ENCODE peak calls at places on chromosome 12, in four cellular contexts. K, O, C and Z are unnamed samples.

GRCh38 chr12:63151898-63152700 is 1.1 kb upstream of the AVPR1A start:
- DNase-seq in O (peak; percentile 90), C (peak; percentile 24), K (peak; percentile 82), Z (peak; percentile 31)

GRCh38 chr12:78392918-78393317 is 471.7 kb upstream of the SYT1 start:
- DNase-seq in C (peak; percentile 30), K (no peak), O (no peak), Z (peak; percentile 44)

GRCh38 chr12:114944736-114945135 is 260.8 kb upstream of the TBX3 start:
- DNase-seq in C (no peak), O (no peak), K (no peak), Z (no peak)

GRCh38 chr12:67524861-67525499 is 123.6 kb upstream of the DYRK2 start:
- DNase-seq in C (no peak), K (no peak), O (no peak), Z (no peak)

GRCh38 chr12:57632898-57633825 is at the start of gene B4GALNT1:
- DNase-seq in C (peak; percentile 45), K (peak; percentile 83), O (peak; percentile 79), Z (peak; percentile 64)

GRCh38 chr12:1094714-1095113 is 103.7 kb downstream of the ERC1 start:
- DNase-seq in O (no peak), C (no peak), K (no peak), Z (no peak)

GRCh38 chr12:116319851-116320621 is 42.5 kb upstream of the MED13L start:
- DNase-seq in K (no peak), C (peak; percentile 96), O (no peak), Z (peak; percentile 91)

GRCh38 chr12:18250313-18250916 is 10.9 kb upstream of the PIK3C2G start:
- DNase-seq in O (peak; percentile 81), C (peak; percentile 76), K (no peak), Z (peak; percentile 71)

GRCh38 chr12:86233126-86233525 is 23.1 kb downstream of the MGAT4C start:
- DNase-seq in O (no peak), K (no peak), C (no peak), Z (peak; percentile 24)

GRCh38 chr12:109053382-109054123 is 1.2 kb downstream of the USP30 start:
- DNase-seq in O (no peak), C (no peak), K (no peak), Z (peak; percentile 65)

GRCh38 chr12:3607039-3607719 is 116.2 kb downstream of the PRMT8 start:
- DNase-seq in O (no peak), C (no peak), K (no peak), Z (no peak)

GRCh38 chr12:12714276-12715001 is 2.7 kb upstream of the CDKN1B start:
- DNase-seq in C (peak; percentile 45), O (peak; percentile 47), K (peak; percentile 59), Z (peak; percentile 57)

GRCh38 chr12:109423392-109423791 is 53.7 kb downstream of the KCTD10 start:
- DNase-seq in K (no peak), C (no peak), O (no peak), Z (no peak)

GRCh38 chr12:131736807-131737484 is 26.1 kb downstream of the SFSWAP start:
- DNase-seq in K (peak; percentile 78), C (peak; percentile 70), O (peak; percentile 92), Z (peak; percentile 36)

GRCh38 chr12:89864419-89864818 is 155.8 kb upstream of the ATP2B1 start:
- DNase-seq in O (no peak), K (no peak), C (no peak), Z (peak; percentile 9)

GRCh38 chr12:452667-453210 is 7.0 kb upstream of the B4GALNT3 start:
- DNase-seq in K (peak; percentile 20), C (no peak), O (no peak), Z (no peak)

GRCh38 chr12:63045020-63045860 is 105.8 kb downstream of the AVPR1A start:
- DNase-seq in O (peak; percentile 86), K (no peak), C (peak; percentile 56), Z (peak; percentile 16)

GRCh38 chr12:4664111-4664510 is 15.2 kb downstream of the NDUFA9 start:
- DNase-seq in C (peak; percentile 92), K (no peak), O (peak; percentile 54), Z (peak; percentile 68)

GRCh38 chr12:49553512-49554088 is 14.3 kb downstream of the MCRS1 start:
- DNase-seq in O (peak; percentile 81), K (no peak), C (no peak), Z (peak; percentile 17)

GRCh38 chr12:15306605-15307004 is 15.7 kb upstream of the PTPRO start:
- DNase-seq in O (no peak), K (no peak), C (no peak), Z (no peak)

GRCh38 chr12:44503329-44503728 is 372.8 kb downstream of the NELL2 start:
- DNase-seq in K (no peak), O (no peak), C (no peak), Z (no peak)

GRCh38 chr12:62537544-62537943 is 70.9 kb downstream of the MON2 start:
- DNase-seq in O (no peak), K (no peak), C (peak; percentile 78), Z (peak; percentile 29)

GRCh38 chr12:106152334-106152733 is 13.6 kb upstream of the NUAK1 start:
- DNase-seq in O (no peak), K (no peak), C (no peak), Z (no peak)

GRCh38 chr12:83161451-83161850 is 474.7 kb downstream of the TMTC2 start:
- DNase-seq in C (peak; percentile 4), K (no peak), O (no peak), Z (no peak)

GRCh38 chr12:58889557-58889956 is 30.7 kb downstream of the LRIG3 start:
- DNase-seq in K (no peak), O (no peak), C (no peak), Z (no peak)

GRCh38 chr12:122148657-122149056 is 25.4 kb downstream of the IL31 start:
- DNase-seq in O (no peak), K (no peak), C (peak; percentile 86), Z (no peak)

GRCh38 chr12:91551927-91552326 is 369.3 kb upstream of the DCN start:
- DNase-seq in C (no peak), K (no peak), O (no peak), Z (no peak)

GRCh38 chr12:59396941-59397340 is 198.9 kb upstream of the SLC16A7 start:
- DNase-seq in C (peak; percentile 36), O (no peak), K (no peak), Z (peak; percentile 1)

GRCh38 chr12:6644903-6645302 is 2.3 kb downstream of the ACRBP start:
- DNase-seq in C (no peak), O (peak; percentile 52), K (peak; percentile 63), Z (no peak)

GRCh38 chr12:26989873-26990272 is 24.3 kb downstream of the TM7SF3 start:
- DNase-seq in C (no peak), O (no peak), K (no peak), Z (no peak)

GRCh38 chr12:127393896-127394295 is 873.1 kb upstream of the TMEM132C start:
- DNase-seq in K (no peak), O (no peak), C (peak; percentile 76), Z (peak; percentile 42)

GRCh38 chr12:76784600-76785051 is 20.7 kb downstream of the ZDHHC17 start:
- DNase-seq in O (peak; percentile 44), C (peak; percentile 77), K (no peak), Z (no peak)

GRCh38 chr12:12701457-12701856 is 5.5 kb upstream of the GPR19 start:
- DNase-seq in O (peak; percentile 42), K (peak; percentile 77), C (no peak), Z (no peak)

GRCh38 chr12:111444706-111445310 is 39.1 kb downstream of the SH2B3 start:
- DNase-seq in O (peak; percentile 62), C (no peak), K (no peak), Z (peak; percentile 92)

GRCh38 chr12:75644472-75645072 is 133.2 kb upstream of the KRR1 start:
- DNase-seq in C (no peak), O (no peak), K (no peak), Z (no peak)

GRCh38 chr12:25151476-25151875 is 43.5 kb downstream of the DNAI7 start:
- DNase-seq in O (peak; percentile 67), C (peak; percentile 100), K (peak; percentile 50), Z (peak; percentile 98)

GRCh38 chr12:109518820-109519665 is 41.6 kb downstream of the UBE3B start:
- DNase-seq in C (peak; percentile 92), K (peak; percentile 62), O (peak; percentile 58), Z (peak; percentile 96)

DNA sequence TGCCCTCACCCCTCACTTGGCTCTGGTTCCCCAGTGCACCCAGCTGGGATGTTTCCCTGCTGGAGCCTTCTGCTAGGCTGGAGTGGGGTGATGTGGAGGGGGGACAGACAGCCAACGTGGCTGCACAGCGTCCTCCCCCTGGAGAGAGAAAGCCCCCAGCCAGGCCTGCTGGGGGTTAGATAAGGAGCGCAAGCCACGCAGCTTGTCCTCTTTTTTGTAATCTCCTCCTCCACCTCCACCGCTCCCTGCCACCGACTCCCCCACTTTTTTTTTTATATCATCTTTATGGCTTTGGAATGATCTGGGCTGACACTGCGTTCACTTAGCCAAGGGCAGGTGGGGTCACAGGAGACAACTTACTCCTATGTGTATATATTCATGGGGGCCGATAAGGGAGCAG is 169.8 kb upstream of the LHX5 start:
- DNase-seq in O (no peak), C (no peak), K (no peak), Z (no peak)
- H2BK15ac ChIP-seq in O (no peak overlapping the region), C (no peak overlapping the region), K (no peak overlapping the region), Z (no peak overlapping the region)

DNA sequence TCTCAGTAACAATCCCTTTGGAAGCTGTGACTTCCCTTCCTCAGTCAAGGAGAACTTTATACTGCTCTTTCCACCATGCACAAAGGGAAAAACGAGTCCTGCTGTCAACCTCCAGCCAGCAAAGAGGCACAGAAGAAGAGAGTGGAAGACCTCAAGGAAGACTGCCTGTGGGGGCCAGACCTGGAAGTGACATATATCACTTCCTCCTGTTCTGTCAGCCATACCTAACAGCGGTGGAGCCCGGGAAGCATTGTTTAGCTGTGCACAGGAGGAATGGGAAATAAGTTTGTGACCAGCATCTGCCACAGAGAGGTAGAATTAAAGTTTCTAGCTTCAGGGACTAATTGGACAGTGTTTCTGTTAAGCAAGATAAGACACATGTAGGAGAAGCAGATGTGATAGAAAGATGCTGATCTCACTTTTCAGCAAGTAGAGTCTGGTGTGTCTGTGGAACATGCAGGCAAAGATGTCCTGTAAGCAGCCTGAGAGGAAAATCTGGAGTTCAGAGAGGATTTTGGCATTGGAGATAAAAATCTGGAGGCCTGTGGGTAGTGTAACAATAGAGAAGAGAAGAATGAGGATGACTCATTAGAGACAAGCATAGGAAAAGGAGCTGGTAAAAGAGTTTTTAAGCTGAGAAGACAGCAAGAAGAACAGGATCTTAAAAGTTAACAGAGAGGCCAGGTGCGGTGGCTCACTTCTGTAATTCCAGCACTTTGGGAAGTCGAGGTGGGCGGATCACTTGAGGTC is 141.6 kb upstream of the CPSF6 start:
- DNase-seq in C (no peak), O (peak; percentile 71), K (no peak), Z (no peak)
- H2BK15ac ChIP-seq in C (no peak overlapping the region), O (no peak overlapping the region), K (no peak overlapping the region), Z (no peak overlapping the region)

GRCh38 chr12:113137861-113138783 is 2.6 kb upstream of the RASAL1 start:
- DNase-seq in O (no peak), K (no peak), C (no peak), Z (no peak)
- H2BK15ac ChIP-seq in O (no peak overlapping the region), K (no peak overlapping the region), C (no peak overlapping the region), Z (no peak overlapping the region)

DNA sequence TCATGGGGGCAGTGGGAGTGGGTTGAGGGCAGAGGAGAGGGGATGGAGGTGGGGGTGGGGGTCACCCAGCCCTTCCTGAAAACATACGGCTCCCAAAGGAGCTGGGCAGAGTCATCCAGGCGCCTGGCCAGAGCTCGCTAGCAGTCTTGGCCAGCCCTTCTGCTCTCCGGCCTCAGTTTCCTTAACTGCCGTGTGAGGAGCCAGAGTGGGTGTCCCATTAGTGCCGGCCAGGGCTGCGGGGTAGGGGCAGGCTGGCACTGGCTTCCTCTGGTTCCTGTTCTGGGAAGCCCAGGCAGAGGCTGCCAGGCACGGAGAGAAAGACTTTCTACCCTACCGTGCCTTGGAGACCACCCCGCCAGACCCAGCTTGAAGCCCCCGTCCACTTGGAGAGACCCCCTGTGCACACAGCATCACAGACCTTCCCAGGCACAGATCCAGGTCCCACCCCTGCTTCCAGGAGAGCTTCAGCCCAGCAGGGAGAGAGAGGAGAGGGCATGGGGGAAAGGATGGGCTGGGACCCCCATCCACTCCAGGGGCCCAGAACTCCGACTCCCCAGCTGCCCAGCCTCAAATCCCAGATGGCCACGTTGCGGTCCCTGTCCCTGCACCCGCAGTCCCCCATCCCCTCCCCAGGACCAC is 93.3 kb downstream of the RFLNA start:
- DNase-seq in C (no peak), O (no peak), K (no peak), Z (no peak)
- H2BK15ac ChIP-seq in C (peak overlapping the region; percentile 15), O (no peak overlapping the region), K (no peak overlapping the region), Z (peak overlapping the region; percentile 73)